ENCODE peak calls at places on chromosomes 13 and 19, in four cellular contexts. L, N, V and K are unnamed samples.

GRCh38 chr13:110817143-110817542 is 97.7 kb downstream of the ANKRD10 start:
- DNase-seq in L (no peak), N (no peak), V (no peak), K (no peak)

GRCh38 chr19:33441277-33441699 is 67.8 kb downstream of the CEBPG start:
- DNase-seq in L (no peak), N (peak), V (no peak), K (no peak)

GRCh38 chr19:34155686-34156085 is 16.6 kb upstream of the LSM14A start:
- DNase-seq in L (no peak), N (no peak), V (no peak), K (no peak)

GRCh38 chr13:33153421-33154381 is 131.9 kb downstream of the STARD13 start:
- DNase-seq in L (no peak), N (peak), V (no peak), K (no peak)

GRCh38 chr13:25088562-25089221 is 7.2 kb upstream of the PABPC3 start:
- DNase-seq in L (no peak), N (no peak), V (no peak), K (no peak)

GRCh38 chr19:11232555-11232954 is 6.9 kb upstream of the ANGPTL8 start:
- DNase-seq in L (no peak), N (no peak), V (no peak), K (no peak)

GRCh38 chr13:107518292-107518691 is 697.0 kb downstream of the LIG4 start:
- DNase-seq in L (no peak), N (no peak), V (no peak), K (no peak)

GRCh38 chr19:12778020-12778904 is 2.9 kb upstream of the HOOK2 start:
- DNase-seq in L (peak), N (peak), V (no peak), K (peak)

GRCh38 chr13:56515441-56515840 is 625.3 kb upstream of the PRR20A start:
- DNase-seq in L (no peak), N (no peak), V (no peak), K (no peak)

GRCh38 chr19:46745030-46745429 is 827 bp upstream of the FKRP start:
- DNase-seq in L (no peak), N (peak), V (no peak), K (no peak)

GRCh38 chr13:33639640-33640080 is 178.3 kb upstream of the RFC3 start:
- DNase-seq in L (no peak), N (no peak), V (no peak), K (peak)

GRCh38 chr19:41407271-41407670 is 9.7 kb downstream of the BCKDHA start:
- DNase-seq in L (no peak), N (peak), V (no peak), K (no peak)

GRCh38 chr13:112931028-112931934 is 37.7 kb upstream of the MCF2L start:
- DNase-seq in L (no peak), N (no peak), V (no peak), K (no peak)

GRCh38 chr19:49506575-49507105 is 5.8 kb upstream of the FCGRT start:
- DNase-seq in L (peak), N (no peak), V (no peak), K (peak)

GRCh38 chr13:83211301-83211700 is 671.0 kb downstream of the SLITRK1 start:
- DNase-seq in L (no peak), N (no peak), V (no peak), K (no peak)

GRCh38 chr19:39299832-39300231 is 3.6 kb downstream of the IFNL1 start:
- DNase-seq in L (no peak), N (no peak), V (no peak), K (no peak)

GRCh38 chr13:80259159-80259558 is 81.8 kb downstream of the SPRY2 start:
- DNase-seq in L (no peak), N (no peak), V (no peak), K (no peak)

GRCh38 chr19:52665047-52665446 is 26.9 kb upstream of the ZNF83 start:
- DNase-seq in L (no peak), N (no peak), V (no peak), K (no peak)

GRCh38 chr13:27476943-27477681 is 26.7 kb upstream of the MTIF3 start:
- DNase-seq in L (peak), N (no peak), V (no peak), K (peak)

GRCh38 chr19:39839678-39840327 is 5.8 kb upstream of the DYRK1B start:
- DNase-seq in L (no peak), N (no peak), V (no peak), K (no peak)

GRCh38 chr13:40518481-40518882 is 148.0 kb downstream of the FOXO1 start:
- DNase-seq in L (no peak), N (no peak), V (no peak), K (no peak)

DNA sequence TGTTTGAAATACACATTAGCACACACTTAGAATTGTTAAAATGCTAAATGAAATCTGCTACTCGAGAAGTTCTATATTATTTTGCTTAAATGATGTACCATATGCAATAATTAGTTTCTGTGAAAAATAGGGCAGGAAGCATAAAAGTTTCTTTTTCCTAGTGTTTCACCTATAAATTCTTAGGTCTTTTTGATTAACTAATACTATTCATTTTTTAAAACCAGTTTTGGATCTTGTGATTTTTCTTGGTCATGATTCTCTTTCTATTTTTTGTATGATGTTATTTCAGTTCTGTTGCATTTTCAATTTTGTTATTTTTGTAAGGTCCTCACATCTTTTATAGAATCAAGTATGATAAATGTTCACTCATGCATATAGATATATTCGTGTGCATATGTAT is 66.1 kb downstream of the URI1 start:
- DNase-seq in L (no peak), N (no peak), V (no peak), K (no peak)
- TF ChIP-seq CTCF in L (no peak), N (no peak), V (no peak), K (no peak)

DNA sequence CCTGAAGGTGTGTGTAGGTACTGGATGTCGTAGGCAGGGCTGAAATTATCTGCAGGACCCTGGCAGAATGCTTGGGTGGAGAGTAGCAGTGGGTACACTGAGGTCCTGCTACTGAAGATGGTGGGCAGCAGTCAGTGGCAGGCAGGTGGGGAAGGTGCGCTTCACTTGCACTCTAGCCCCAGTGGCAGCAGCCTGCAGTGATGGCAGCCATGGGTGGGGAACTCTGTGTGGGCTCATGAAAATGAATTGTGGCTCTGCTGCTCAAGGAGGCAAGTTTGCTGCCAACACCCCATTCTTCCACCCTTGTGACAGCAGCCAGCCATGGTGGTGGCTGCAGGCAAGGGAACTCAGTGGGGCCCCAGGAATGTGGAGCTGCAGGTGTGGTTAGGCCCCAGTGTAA is 1242.7 kb upstream of the MIR17HG start:
- DNase-seq in L (no peak), N (no peak), V (no peak), K (no peak)
- TF ChIP-seq CTCF in L (no peak), N (no peak), V (no peak), K (no peak)

DNA sequence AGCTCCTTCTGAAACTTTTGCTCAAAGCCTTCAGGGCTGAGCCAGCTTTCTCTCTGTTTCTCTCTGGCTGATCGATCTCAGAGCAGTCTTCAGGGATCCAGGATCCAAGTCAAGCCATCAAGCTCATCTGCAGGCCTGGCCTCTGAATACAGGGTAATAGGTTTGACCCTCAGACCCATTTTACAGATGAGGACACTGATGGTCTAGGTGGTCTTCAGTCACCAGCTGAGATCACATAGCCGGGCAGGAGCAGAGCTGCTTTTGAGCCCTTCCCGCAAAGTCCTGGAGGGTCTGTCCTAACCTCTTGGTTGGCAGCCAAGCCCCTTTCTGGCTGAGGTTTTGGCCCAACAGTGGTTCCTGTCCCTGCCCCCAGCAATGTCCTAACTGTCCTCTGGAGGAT is 5.6 kb upstream of the PEAK3 start:
- DNase-seq in L (no peak), N (no peak), V (no peak), K (no peak)
- TF ChIP-seq CTCF in L (no peak), N (no peak), V (no peak), K (no peak)

DNA sequence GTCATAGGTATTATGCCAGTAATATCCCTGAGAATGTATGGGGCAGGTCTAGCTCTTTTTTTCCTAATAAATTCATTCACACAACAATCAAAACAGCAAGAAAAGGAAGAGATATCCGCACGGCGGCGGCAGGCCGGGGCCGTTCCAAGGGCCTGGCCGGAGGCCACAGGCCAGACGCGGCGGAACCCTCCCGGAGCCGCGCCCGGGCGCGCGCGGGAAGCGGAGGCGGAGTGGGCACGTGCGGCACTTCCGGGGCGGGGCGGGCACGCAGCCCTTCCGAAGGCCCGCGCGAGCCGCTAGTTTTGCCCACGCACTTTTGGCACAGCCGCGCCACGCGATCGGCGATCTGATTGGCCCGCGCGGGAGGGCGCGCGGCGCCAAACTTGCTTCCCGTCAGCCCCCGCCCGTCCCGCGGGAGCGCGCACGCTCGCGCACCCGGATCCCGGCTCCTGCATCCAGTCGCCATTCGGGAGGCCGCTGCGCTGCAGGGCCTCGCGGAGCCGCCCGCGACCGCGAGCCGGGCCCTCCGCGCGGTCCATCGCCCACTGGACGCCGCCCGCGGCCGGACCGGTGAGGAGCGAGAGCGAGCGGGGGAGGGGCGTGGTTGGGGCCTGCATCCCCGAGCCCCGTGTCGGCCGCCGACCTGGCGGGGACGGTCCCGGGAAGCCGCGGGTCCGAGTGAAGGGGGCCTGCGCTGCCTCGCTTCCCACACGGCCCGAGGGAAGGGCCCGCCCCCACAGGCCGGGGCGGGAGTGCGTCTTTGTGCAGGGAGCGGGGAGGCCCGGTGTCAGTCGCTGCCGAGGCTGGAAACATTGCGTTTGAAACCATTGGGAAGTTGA is at the start of gene CHAMP1:
- DNase-seq in L (peak), N (peak), V (peak), K (peak)
- TF ChIP-seq CTCF in L (no peak), N (no peak), V (no peak), K (no peak)

DNA sequence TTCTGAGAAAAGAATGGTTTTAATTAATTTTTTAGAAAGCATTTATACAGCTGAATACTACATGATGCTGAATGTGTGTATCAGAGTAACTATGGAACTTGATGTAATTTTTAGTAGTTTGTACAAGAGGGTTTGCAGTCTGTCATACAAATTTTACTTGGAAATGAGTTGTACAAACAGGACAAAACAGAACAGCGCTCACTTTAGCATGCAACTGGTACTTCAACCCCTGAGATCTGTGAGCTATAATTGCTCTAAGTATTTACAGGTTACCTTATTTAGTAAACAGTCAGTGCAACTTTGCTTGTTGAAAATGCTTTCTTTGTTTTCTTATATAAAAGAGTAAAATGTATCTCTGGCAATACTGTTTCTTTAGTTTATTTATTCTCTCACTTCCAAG is 719 bp downstream of the TNFRSF19 start:
- DNase-seq in L (no peak), N (no peak), V (no peak), K (no peak)
- TF ChIP-seq CTCF in L (no peak), N (no peak), V (no peak), K (peak)

DNA sequence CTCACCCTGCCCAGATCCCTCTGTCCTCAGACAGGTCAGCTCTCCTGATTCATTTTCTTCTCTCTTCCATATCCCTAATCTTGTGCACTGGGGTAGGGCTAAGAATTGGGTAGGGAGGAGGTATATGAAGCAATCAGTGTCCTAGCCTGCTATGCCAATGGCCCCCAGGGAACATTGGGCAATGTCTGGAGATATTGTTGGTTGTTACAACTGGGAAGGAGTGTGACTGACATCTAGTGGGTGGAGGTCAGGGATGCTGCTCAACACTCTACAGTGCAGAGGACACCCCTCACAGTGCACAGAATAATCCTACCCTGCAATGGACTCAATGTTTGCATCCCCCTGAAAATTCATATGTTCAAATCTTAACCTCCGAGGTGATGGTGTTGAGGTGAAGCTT is 57.5 kb downstream of the CPAMD8 start:
- DNase-seq in L (no peak), N (no peak), V (no peak), K (no peak)
- TF ChIP-seq CTCF in L (no peak), N (no peak), V (no peak), K (no peak)

DNA sequence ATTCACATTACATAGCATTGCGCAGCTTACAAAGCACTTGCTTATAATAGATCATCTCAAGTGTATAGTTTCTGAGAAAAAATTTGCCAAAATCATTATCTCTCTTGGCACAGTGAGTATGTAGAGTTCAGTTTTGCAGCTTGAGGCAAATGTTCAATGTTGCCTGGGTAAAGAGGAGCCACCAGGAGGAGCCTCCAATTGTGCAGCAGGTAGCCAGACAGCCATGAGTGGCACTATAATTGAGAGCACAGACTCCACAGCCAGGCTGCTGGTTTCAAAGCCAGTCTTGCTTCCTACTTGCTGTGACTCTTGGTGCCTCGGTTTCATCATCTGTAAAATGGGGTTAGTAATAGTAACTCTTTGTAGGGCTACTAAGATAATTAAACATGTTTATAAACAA is 24.0 kb upstream of the OLFM4 start:
- DNase-seq in L (no peak), N (no peak), V (no peak), K (no peak)
- TF ChIP-seq CTCF in L (no peak), N (no peak), V (no peak), K (no peak)

GRCh38 chr13:100987993-100988392 is 313.4 kb upstream of the TMTC4 start:
- DNase-seq in L (no peak), N (no peak), V (no peak), K (no peak)
- TF ChIP-seq CTCF in L (no peak), N (no peak), V (no peak), K (no peak)

GRCh38 chr19:14059093-14059480 is 2.8 kb downstream of the PALM3 start:
- DNase-seq in L (peak), N (no peak), V (no peak), K (peak)
- TF ChIP-seq CTCF in L (peak), N (peak), V (no peak), K (peak)

GRCh38 chr13:94798738-94799137 is 86.4 kb upstream of the SOX21 start:
- DNase-seq in L (no peak), N (no peak), V (no peak), K (no peak)

GRCh38 chr13:94799330-94799729 is 87.0 kb upstream of the SOX21 start:
- DNase-seq in L (no peak), N (no peak), V (no peak), K (no peak)

GRCh38 chr13:94795292-94795691 is 82.9 kb upstream of the SOX21 start:
- DNase-seq in L (no peak), N (no peak), V (no peak), K (no peak)

DNA sequence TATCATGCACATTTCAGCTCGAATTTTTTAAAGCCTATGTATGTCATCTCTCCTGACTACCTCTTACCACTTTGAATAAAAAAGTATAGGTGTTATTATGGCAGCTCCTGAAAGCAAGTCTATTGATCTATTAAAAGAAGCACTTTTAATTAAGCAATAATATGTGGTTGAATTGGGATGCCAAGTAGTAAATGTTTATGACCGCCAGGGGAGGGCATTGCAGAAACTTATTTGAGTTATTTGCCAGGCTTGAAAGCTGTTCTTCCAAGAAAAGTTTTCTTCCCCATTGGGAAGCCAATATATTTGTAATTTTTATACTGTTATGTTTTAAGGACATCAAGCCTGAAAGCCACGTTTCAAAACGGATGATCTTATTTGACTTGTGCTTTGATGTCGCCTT is 88.1 kb upstream of the SOX21 start:
- DNase-seq in L (no peak), N (no peak), V (no peak), K (no peak)
- TF ChIP-seq CTCF in L (no peak), N (no peak), V (no peak), K (no peak)